ENCODE peak calls at places on chromosomes 5 and 9, in five cellular contexts. G, K, P, F and H are unnamed samples.

GRCh38 chr9:97710356-97711222 is 13.4 kb upstream of the XPA start:
- DNase-seq in G (no peak), F (no peak), P (peak), K (peak), H (peak)

GRCh38 chr5:97666767-97667166 is 483.7 kb upstream of the RIOK2 start:
- DNase-seq in F (no peak), K (no peak), G (no peak), P (no peak), H (no peak)

GRCh38 chr9:18905033-18905882 is 127.8 kb downstream of the SAXO1 start:
- DNase-seq in P (no peak), K (peak), F (no peak), G (no peak), H (no peak)

GRCh38 chr5:140633081-140633471 is at the start of gene CD14:
- DNase-seq in F (no peak), G (no peak), P (no peak), K (no peak), H (peak)

GRCh38 chr5:142426129-142426641 is 101.4 kb upstream of the SPRY4 start:
- DNase-seq in K (peak), G (peak), P (peak), F (no peak), H (no peak)

GRCh38 chr9:125749287-125749935 is 2.2 kb downstream of the PBX3 start:
- DNase-seq in F (no peak), K (no peak), G (no peak), P (no peak), H (no peak)

GRCh38 chr5:1764606-1764960 is 35.1 kb downstream of the MRPL36 start:
- DNase-seq in P (no peak), K (no peak), G (no peak), F (no peak), H (no peak)

GRCh38 chr5:17670353-17670752 is 36.1 kb downstream of the TAF11L14 start:
- DNase-seq in G (no peak), P (no peak), K (no peak), F (no peak), H (no peak)

GRCh38 chr5:72702881-72703434 is 113.5 kb upstream of the TNPO1 start:
- DNase-seq in K (no peak), G (no peak), P (no peak), F (no peak), H (no peak)

GRCh38 chr5:165735388-165735787 is 2230.0 kb downstream of the MAT2B start:
- DNase-seq in K (no peak), P (no peak), F (no peak), G (no peak), H (no peak)

GRCh38 chr5:113678924-113679575 is 165.6 kb downstream of the YTHDC2 start:
- DNase-seq in G (no peak), F (no peak), K (peak), P (peak), H (peak)

GRCh38 chr9:13410566-13411031 is 131.1 kb upstream of the MPDZ start:
- DNase-seq in K (no peak), G (no peak), P (no peak), F (no peak), H (no peak)

GRCh38 chr5:80655231-80655784 is 525 bp upstream of the DHFR start:
- DNase-seq in K (no peak), P (peak), F (no peak), G (no peak), H (peak)

GRCh38 chr5:2738700-2739359 is 12.6 kb downstream of the IRX2 start:
- DNase-seq in K (no peak), G (no peak), F (no peak), P (no peak), H (no peak)

GRCh38 chr5:16178745-16179372 is 732 bp downstream of the MARCHF11 start:
- DNase-seq in P (peak), K (peak), F (peak), G (no peak), H (peak)

GRCh38 chr5:153883829-153884228 is 154.9 kb downstream of the FAM114A2 start:
- DNase-seq in G (no peak), K (no peak), F (no peak), P (no peak), H (no peak)

GRCh38 chr9:87834357-87834756 is 48.3 kb upstream of the SPATA31E1 start:
- DNase-seq in G (no peak), F (no peak), P (peak), K (no peak), H (peak)

DNA sequence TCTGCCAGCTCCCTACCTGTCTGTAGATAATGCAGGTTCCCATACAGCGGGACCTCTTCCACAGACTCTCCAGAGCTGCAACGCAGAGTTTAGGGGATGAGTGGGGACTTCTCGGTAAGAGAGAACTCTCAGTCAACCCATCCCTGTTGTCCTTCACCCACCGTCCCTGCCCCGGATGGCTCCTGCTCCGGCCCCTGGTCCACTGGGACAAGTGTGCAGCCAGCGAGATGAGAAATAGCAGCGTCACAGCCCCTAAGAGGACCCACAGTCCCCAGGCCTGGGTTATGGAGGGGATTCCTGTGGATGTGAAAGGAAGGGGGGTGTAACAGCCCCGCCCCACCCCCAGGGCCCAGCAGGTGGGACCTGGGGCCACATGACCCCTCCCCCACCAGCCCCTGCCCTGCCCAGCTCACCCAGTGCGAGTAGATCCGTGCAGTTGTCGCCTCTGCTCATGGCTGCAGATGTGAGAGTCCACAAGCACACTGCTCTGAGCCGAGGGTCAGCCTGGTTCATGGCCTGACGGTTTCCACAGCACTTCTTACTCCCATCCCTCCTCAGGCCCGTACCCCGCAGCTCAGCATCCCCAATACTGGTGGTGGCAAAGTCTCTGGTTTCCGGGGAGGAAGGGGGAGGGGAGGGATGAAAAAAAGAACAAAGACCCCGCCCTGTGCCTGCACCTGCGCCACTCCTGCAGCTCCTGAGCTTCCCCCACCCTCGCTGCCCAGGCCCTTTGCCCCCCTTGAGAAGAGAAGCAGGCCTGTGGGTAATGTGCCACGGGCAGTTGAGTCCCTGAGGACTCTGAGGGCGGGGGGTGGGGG is at the start of gene SIT1:
- DNase-seq in K (no peak), P (peak), F (no peak), G (no peak), H (no peak)
- TF ChIP-seq POLR2A in K (no peak), P (no peak), F (no peak), G (no peak), H (no peak)

DNA sequence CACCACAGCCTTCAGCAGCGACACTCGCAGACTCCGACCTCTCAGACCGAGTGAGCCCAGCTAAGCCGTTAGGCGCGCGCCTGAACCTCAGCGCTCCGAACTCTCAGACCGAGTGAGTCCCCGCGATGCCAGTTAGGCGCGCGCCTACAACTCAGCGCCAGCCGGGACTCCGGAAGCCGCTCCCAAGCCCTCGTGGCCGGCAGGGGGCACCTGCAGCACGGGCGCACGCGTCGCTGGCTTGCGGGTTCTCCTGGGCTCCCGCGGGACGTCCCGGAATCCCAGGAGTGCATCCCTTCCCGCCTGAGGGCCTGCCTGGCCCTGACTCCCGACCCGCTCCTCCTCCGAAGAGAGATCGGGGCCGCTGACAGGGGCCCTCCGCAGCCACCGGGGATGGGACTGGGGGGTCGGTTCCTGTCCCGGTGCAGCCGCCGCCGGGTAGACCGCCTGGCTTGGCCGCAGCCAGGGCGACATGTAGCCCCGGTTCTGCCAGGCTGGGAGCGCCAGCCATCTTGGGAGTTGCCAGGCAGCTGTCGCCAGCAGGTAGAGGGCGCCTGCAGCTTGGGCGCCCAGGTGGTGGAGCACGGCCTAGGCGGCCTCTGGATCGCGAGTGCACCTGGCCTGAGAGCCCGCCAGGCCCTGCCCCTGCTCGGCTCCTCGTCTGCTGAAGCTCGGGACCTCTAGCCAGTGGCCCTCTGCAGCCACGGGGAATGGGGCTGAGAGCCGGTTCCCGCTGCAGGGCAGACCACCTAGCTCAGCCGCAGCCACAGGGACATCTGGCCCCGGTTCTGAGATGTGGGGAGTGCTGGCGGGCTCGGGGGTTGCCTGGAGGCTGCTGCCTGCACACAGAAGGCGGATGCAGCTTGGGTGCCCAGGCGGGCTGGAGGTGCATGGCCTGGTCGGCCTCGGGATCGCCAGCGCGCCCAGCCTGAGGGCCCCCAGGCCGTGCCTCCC is at the start of gene ANKRD18A:
- DNase-seq in F (peak), K (no peak), P (peak), G (no peak), H (peak)
- TF ChIP-seq POLR2A in F (no peak), K (no peak), P (peak), G (no peak), H (no peak)

GRCh38 chr9:134641173-134641985 is at the start of gene COL5A1:
- DNase-seq in F (peak), P (no peak), G (peak), K (peak), H (no peak)
- TF ChIP-seq POLR2A in F (peak), P (no peak), G (no peak), K (peak), H (no peak)

DNA sequence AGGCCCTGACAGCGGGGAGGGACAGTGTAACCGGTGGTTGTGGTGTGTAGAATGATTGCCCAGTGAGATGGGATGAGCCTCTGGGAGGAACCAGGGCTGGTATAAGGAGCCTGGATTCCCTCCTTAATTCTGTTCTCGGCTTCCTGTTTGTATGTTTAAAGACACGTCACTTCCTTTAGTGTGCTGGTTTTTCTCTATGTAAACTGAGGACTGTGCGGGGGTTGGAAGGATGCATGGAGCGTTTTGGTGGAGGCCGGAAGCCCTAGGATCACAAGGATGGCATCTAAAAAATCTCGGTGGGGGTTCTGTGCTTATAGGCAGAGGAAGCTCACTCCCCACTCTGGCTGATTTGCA is 958 bp downstream of the NTMT1 start:
- DNase-seq in P (peak), K (no peak), F (no peak), G (no peak), H (no peak)
- TF ChIP-seq POLR2A in P (no peak), K (peak), F (no peak), G (no peak), H (no peak)

DNA sequence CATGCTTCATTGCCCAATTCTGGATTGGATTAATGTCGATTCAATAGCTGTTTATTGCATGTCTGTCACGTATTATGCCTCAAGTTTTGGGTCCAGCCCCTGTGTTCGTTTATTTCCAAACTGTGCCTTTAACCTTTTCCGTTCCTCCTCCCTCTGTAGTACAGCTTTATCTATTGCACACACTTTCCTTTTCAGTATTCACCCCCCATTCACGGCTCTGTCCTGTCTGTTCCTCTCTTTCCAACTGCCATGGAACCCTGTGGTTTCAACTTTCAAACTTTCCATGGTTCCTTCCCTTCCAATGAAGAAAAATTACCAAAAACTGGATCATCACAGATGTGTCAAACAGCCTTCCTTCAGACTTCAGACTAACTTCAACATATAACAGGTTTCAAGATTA is 17.1 kb downstream of the SMARCA2 start:
- DNase-seq in P (no peak), K (no peak), G (no peak), F (no peak), H (peak)
- TF ChIP-seq POLR2A in P (no peak), K (no peak), G (no peak), F (no peak), H (no peak)

GRCh38 chr5:123039673-123040072 is 3.1 kb upstream of the PPIC start:
- DNase-seq in P (no peak), F (no peak), K (no peak), G (no peak), H (no peak)

GRCh38 chr5:123035320-123035949 is 1.1 kb downstream of the PPIC start:
- DNase-seq in P (no peak), F (peak), G (peak), K (peak), H (peak)

GRCh38 chr5:123037104-123037418 is 536 bp upstream of the PPIC start:
- DNase-seq in F (no peak), K (no peak), P (no peak), G (no peak), H (peak)

GRCh38 chr5:123035950-123036390 is 555 bp downstream of the PPIC start:
- DNase-seq in P (no peak), G (peak), K (peak), F (peak), H (peak)

DNA sequence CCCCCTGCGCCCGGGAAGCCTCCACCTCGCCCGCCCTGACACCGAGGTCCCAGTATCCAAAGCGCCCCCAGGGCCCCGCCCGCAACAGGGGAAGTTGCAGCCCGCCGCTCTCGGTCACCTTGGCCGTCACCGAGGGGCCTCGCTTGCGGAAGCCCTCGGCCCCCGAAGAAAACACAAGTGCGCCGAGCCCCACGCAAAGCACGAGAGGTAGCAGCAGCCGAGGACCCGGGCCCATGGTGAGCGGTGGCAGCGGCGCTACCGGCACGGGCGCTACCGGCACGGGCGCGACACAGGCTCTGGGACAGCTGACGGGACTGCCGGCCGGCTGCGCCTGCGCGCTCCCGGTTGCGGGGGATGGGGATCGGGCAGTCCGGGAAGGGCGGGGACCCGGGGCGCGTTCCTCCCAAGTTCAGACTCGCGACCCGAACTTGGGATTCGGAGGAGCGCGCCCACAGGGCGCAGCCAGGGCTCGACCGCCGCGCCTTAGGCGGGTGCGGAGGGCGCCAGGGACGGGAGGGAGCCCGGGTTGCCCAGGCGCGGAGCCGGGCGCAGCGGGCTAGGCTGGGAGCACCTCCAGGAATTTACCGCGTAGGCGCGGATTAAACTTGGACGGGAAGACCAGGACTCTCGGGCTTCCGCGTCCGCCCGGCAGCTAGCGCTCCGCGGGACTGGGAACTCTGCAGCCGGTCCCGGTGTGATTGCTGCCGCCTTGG is at the start of gene PPIC:
- DNase-seq in F (peak), K (peak), P (no peak), G (peak), H (peak)
- TF ChIP-seq POLR2A in F (peak), K (peak), P (no peak), G (peak), H (no peak)

GRCh38 chr5:173144200-173145176 is at the start of gene BNIP1:
- DNase-seq in P (peak), G (peak), K (peak), F (peak), H (peak)
- TF ChIP-seq POLR2A in P (peak), G (no peak), K (peak), F (peak), H (peak)